ENCODE peak calls at places on chromosomes 13 and 19, in five cellular contexts. X is brain microvascular endothelial cell, Y is AG04450, J is GM12865, B is NB4. I is an unnamed sample.

GRCh38 chr13:21033224-21033855 is 28.0 kb downstream of the LATS2 start:
- DNase-seq in X (no peak), Y (no peak), J (no peak), B (no peak), I (no peak)

GRCh38 chr19:38492147-38492813 is 58.8 kb downstream of the RYR1 start:
- DNase-seq in X (no peak), Y (no peak), J (no peak), B (no peak), I (no peak)

GRCh38 chr19:41821003-41821735 is 23.3 kb downstream of the LYPD4 start:
- DNase-seq in X (peak), Y (no peak), J (peak), B (peak), I (peak)

GRCh38 chr19:49421039-49421877 is 2.0 kb downstream of the PTH2 start:
- DNase-seq in X (peak), Y (no peak), J (no peak), B (peak), I (peak)

GRCh38 chr19:10246511-10246910 is 5.5 kb upstream of the MRPL4 start:
- DNase-seq in X (no peak), Y (no peak), J (no peak), B (no peak), I (no peak)

GRCh38 chr19:3396881-3397265 is 30.5 kb downstream of the NFIC start:
- DNase-seq in X (no peak), Y (no peak), J (no peak), B (no peak), I (no peak)

GRCh38 chr13:33508060-33508459 is 222.5 kb upstream of the STARD13 start:
- DNase-seq in X (no peak), Y (no peak), J (no peak), B (no peak), I (no peak)

GRCh38 chr13:93558637-93559036 is 332.0 kb downstream of the GPC6 start:
- DNase-seq in X (no peak), Y (no peak), J (no peak), B (no peak), I (no peak)

GRCh38 chr13:78586706-78587105 is 16.6 kb downstream of the POU4F1 start:
- DNase-seq in X (no peak), Y (no peak), J (no peak), B (peak), I (no peak)

GRCh38 chr19:6273701-6274601 is 5.8 kb downstream of the MLLT1 start:
- DNase-seq in X (peak), Y (no peak), J (no peak), B (peak), I (peak)

GRCh38 chr19:39401549-39402416 is 4.9 kb upstream of the ZFP36 start:
- DNase-seq in X (peak), Y (no peak), J (peak), B (peak), I (peak)

GRCh38 chr13:24911135-24911524 is 147.2 kb downstream of the RNF17 start:
- DNase-seq in X (peak), Y (no peak), J (no peak), B (peak), I (no peak)

GRCh38 chr13:29435125-29435911 is 160.2 kb downstream of the SLC7A1 start:
- DNase-seq in X (peak), Y (peak), J (no peak), B (no peak), I (no peak)

GRCh38 chr13:113209336-113209879 is at the start of gene CUL4A:
- DNase-seq in X (peak), Y (no peak), J (peak), B (peak), I (peak)

GRCh38 chr19:8209965-8210659 is 942 bp downstream of the CERS4 start:
- DNase-seq in X (no peak), Y (no peak), J (peak), B (peak), I (peak)

GRCh38 chr19:362154-362553 is 17.6 kb upstream of the MIER2 start:
- DNase-seq in X (no peak), Y (no peak), J (no peak), B (no peak), I (no peak)

GRCh38 chr19:29858000-29858596 is 46.3 kb downstream of the CCNE1 start:
- DNase-seq in X (no peak), Y (no peak), J (peak), B (peak), I (peak)

DNA sequence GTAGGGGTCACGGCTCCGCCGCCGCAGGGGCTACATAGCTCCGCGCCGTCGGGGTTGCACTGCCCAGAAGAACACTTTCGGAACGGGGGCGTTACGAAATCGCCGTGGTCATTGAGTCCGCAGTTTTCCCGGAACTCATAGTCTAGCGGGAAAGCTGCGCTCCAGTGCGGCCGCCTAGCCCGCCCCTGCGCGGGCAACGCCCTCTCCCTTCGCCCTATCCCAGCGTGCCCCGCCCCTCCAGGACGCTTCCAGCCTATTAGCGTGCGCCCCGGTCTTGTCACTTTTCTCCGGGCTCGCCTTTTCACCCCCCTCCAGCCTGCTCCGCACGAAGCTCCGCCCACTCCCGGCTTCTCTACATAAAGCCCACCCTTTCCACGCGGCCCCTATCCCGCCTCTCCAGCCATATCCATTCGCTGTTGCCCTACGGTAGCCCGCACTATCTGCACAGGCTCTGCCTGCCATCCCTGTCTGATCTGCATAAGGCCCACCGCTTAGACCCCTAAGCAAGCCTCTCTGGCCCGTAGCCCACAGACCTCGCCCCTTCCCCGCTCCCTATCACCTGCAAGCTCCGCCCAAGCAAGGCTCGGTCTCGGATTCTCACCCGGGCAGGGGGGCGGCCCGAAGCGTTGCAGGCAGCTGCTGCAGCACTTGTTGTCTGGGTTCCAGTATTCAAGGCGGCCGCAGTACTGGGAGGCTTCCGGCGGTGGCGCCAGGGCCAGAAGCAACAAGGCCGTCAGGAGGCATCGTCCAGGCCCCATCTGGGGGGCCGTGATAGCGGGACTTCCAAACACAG is 1.6 kb downstream of the IGFLR1 start:
- DNase-seq in X (peak), Y (peak), J (peak), B (peak), I (peak)
- TF ChIP-seq CTCF in X (peak), Y (peak), J (no peak), B (no peak), I (peak)

GRCh38 chr19:17794412-17794730 is 567 bp upstream of the B3GNT3 start:
- DNase-seq in X (no peak), Y (no peak), J (no peak), B (no peak), I (no peak)

GRCh38 chr19:17784201-17785008 is 10.5 kb upstream of the B3GNT3 start:
- DNase-seq in X (peak), Y (no peak), J (peak), B (peak), I (peak)

GRCh38 chr19:17790059-17790780 is 4.7 kb upstream of the B3GNT3 start:
- DNase-seq in X (no peak), Y (no peak), J (no peak), B (no peak), I (no peak)

GRCh38 chr19:17787274-17787913 is 7.5 kb upstream of the B3GNT3 start:
- DNase-seq in X (no peak), Y (no peak), J (no peak), B (no peak), I (no peak)

DNA sequence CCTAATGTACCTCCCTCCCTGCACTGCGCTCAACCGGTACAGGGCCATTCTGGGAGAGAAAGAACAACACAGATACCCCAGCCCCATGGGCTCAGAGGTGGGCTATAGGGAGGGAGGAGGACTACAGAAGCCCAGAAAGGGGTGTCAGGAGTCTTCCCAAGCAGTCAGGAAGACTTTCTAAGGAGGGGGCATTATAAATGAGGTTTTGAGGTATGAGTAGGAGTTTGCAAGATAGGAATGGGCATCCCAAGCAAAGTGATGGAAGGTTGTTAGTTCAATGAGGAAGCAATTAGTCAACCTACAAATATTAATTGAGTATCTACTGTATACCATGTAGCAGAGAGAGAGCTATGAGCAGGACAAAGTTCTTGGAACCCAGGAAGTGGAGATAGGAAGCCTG is 6.3 kb upstream of the B3GNT3 start:
- DNase-seq in X (no peak), Y (no peak), J (no peak), B (no peak), I (no peak)
- TF ChIP-seq CTCF in X (no peak), Y (no peak), J (no peak), B (no peak), I (no peak)

GRCh38 chr13:73492811-73493210 is 434.0 kb downstream of the KLF5 start:
- DNase-seq in X (no peak), Y (no peak), J (no peak), B (no peak), I (no peak)
- TF ChIP-seq CTCF in X (no peak), Y (no peak), J (no peak), B (no peak), I (no peak)

GRCh38 chr13:27450921-27451461 is 627 bp upstream of the MTIF3 start:
- DNase-seq in X (peak), Y (no peak), J (no peak), B (peak), I (peak)
- TF ChIP-seq CTCF in X (peak), Y (no peak), J (no peak), B (peak), I (no peak)

GRCh38 chr13:49649244-49649962 is 21.1 kb downstream of the ARL11 start:
- DNase-seq in X (peak), Y (no peak), J (no peak), B (no peak), I (no peak)
- TF ChIP-seq CTCF in X (peak), Y (peak), J (no peak), B (peak), I (no peak)

DNA sequence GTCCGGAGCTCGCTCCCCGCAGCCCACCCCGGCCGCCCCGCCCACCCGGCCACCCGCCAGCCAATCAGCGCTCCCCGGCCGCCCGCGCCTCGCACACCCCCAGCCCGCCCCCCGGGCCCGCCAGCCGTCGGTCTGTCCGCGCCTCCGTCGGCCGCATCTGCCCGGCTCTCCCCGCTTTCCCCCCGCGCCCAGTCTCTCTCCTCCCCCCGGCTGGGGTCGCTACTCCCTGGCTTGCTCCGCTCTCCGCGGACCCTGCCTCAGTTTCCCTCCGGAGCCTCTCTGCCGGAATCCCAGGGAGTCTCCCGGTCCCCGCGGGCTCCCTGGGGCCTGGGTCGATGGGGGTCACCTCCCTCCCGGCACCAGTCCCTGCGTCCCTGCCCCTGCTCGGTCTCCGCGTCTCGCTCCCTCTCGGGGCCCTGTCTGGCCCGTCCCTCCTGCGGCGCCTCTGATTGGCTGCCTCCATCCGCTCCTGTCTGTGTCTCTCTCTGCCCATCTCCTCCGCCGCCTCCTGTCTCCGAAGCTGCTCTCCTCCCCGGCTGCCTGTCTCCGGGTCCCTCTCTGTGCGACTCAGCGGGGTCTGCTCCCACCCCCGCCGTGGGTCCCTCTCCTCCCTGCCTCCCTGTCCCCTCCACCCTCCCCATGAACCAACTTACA is 485 bp downstream of the IL11 start:
- DNase-seq in X (peak), Y (peak), J (no peak), B (peak), I (peak)
- TF ChIP-seq CTCF in X (peak), Y (no peak), J (no peak), B (no peak), I (no peak)

DNA sequence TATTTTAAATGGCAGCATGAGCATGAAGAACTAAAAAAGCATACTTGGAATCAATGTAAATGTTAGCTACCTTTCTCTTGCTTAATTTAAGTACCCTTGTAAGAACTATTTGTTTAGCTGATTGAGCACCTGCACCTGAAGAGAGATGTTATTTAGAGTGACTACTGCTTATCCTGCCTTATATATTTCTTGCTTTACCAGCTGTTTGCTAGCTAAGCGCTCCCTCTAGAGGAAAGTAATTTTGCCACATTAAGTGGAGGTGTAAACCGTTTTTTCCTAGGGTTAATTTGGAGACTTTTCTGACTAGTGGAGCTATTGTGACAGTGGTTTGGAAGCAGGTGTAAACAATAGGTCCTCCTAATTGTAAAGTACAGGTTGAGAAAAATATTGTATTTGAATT is 19.4 kb upstream of the PSG2 start:
- DNase-seq in X (no peak), Y (no peak), J (no peak), B (no peak), I (no peak)
- TF ChIP-seq CTCF in X (no peak), Y (no peak), J (no peak), B (no peak), I (no peak)